ENCODE peak calls at places on chromosomes 7 and 10, in eight cellular contexts. N, C, X, Y, P, Q, J and V are unnamed samples.

GRCh38 chr7:132066776-132067175 is 509.5 kb downstream of the PLXNA4 start:
- DNase-seq in J (no peak), P (no peak), Y (peak), N (no peak), Q (no peak), X (no peak), C (no peak), V (no peak)

GRCh38 chr7:39313958-39314357 is 252.2 kb upstream of the YAE1 start:
- DNase-seq in J (no peak), N (no peak), X (peak), C (no peak), Q (no peak), P (no peak), Y (no peak), V (no peak)

GRCh38 chr7:157691521-157692155 is 354.8 kb downstream of the DNAJB6 start:
- DNase-seq in Q (no peak), J (peak), Y (no peak), P (no peak), X (no peak), C (no peak), N (no peak), V (peak)

GRCh38 chr7:79337722-79338121 is 115.7 kb downstream of the MAGI2 start:
- DNase-seq in Q (no peak), N (no peak), X (no peak), C (no peak), J (no peak), Y (no peak), P (no peak), V (no peak)

GRCh38 chr7:26729150-26729772 is 135.1 kb downstream of the SKAP2 start:
- DNase-seq in P (no peak), Q (no peak), J (no peak), C (no peak), X (no peak), Y (no peak), N (no peak), V (no peak)

GRCh38 chr10:101856626-101857025 is 13.0 kb upstream of the KCNIP2 start:
- DNase-seq in X (no peak), P (peak), N (no peak), Q (peak), J (no peak), C (no peak), Y (peak), V (peak)

GRCh38 chr7:152847491-152847890 is 87.9 kb downstream of the ACTR3B start:
- DNase-seq in Y (no peak), X (no peak), C (no peak), Q (no peak), P (no peak), J (no peak), N (no peak), V (no peak)

GRCh38 chr10:68562666-68563522 is 2.8 kb downstream of the TET1 start:
- DNase-seq in P (no peak), Y (peak), Q (peak), C (no peak), X (peak), N (no peak), J (no peak), V (no peak)

GRCh38 chr10:63116452-63117072 is 16.6 kb upstream of the NRBF2 start:
- DNase-seq in Y (no peak), N (no peak), Q (no peak), P (peak), J (no peak), X (no peak), C (no peak), V (no peak)

GRCh38 chr7:40880581-40880980 is 745.8 kb downstream of the SUGCT start:
- DNase-seq in J (no peak), Y (no peak), C (no peak), N (no peak), X (no peak), Q (no peak), P (no peak), V (no peak)

GRCh38 chr7:77393261-77393660 is 22.9 kb downstream of the GSAP start:
- DNase-seq in Y (peak), Q (peak), P (peak), X (no peak), N (peak), J (peak), C (no peak), V (no peak)

GRCh38 chr7:2903686-2904162 is 59.6 kb upstream of the GNA12 start:
- DNase-seq in P (peak), C (no peak), J (no peak), N (no peak), Y (no peak), X (no peak), Q (no peak), V (no peak)

GRCh38 chr10:103145860-103146466 is 47.1 kb downstream of the NT5C2 start:
- DNase-seq in Q (peak), P (peak), Y (peak), J (no peak), X (no peak), C (no peak), N (no peak), V (no peak)

GRCh38 chr7:131052285-131052942 is 275.3 kb upstream of the MKLN1 start:
- DNase-seq in X (no peak), N (no peak), Q (no peak), C (no peak), J (no peak), P (no peak), Y (no peak), V (no peak)

GRCh38 chr7:133436014-133436428 is 183.1 kb downstream of the EXOC4 start:
- DNase-seq in X (no peak), P (peak), Y (peak), J (no peak), Q (peak), N (no peak), C (no peak), V (no peak)

GRCh38 chr10:88094795-88095194 is 231.4 kb downstream of the PTEN start:
- DNase-seq in Q (no peak), J (no peak), Y (no peak), C (no peak), P (no peak), N (no peak), X (no peak), V (no peak)

GRCh38 chr10:71234017-71234894 is 21.9 kb downstream of the UNC5B start:
- DNase-seq in Y (no peak), X (no peak), Q (no peak), C (no peak), J (no peak), N (no peak), P (no peak), V (no peak)

GRCh38 chr7:22574756-22575517 is 74.9 kb upstream of the STEAP1B start:
- DNase-seq in N (no peak), C (no peak), Q (no peak), P (no peak), J (no peak), Y (no peak), X (no peak), V (no peak)

GRCh38 chr10:86443069-86443468 is 76.5 kb upstream of the GRID1 start:
- DNase-seq in C (no peak), J (no peak), Q (peak), P (no peak), Y (peak), N (no peak), X (no peak), V (no peak)

GRCh38 chr7:106057962-106058901 is 53.9 kb downstream of the SYPL1 start:
- DNase-seq in N (peak), X (no peak), J (peak), P (peak), Y (no peak), C (peak), Q (peak), V (no peak)

GRCh38 chr7:18700147-18700546 is 204.6 kb downstream of the HDAC9 start:
- DNase-seq in C (no peak), Y (no peak), J (no peak), N (no peak), Q (no peak), X (peak), P (peak), V (no peak)

GRCh38 chr10:22710139-22710745 is 4.1 kb downstream of the PIP4K2A start:
- DNase-seq in J (peak), C (no peak), X (no peak), N (no peak), P (no peak), Y (no peak), Q (no peak), V (no peak)

GRCh38 chr10:52210161-52210560 is 103.9 kb upstream of the DKK1 start:
- DNase-seq in Q (no peak), J (no peak), Y (no peak), P (no peak), C (no peak), N (no peak), X (no peak), V (no peak)

GRCh38 chr10:116848912-116849270 is 408 bp upstream of the ENO4 start:
- DNase-seq in X (no peak), Q (no peak), Y (no peak), N (peak), P (no peak), C (peak), J (no peak), V (no peak)

GRCh38 chr7:17408904-17409290 is 110.4 kb downstream of the AHR start:
- DNase-seq in P (peak), X (no peak), C (no peak), Q (no peak), J (no peak), N (no peak), Y (peak), V (no peak)

GRCh38 chr7:130367088-130367755 is 13.1 kb upstream of the CPA1 start:
- DNase-seq in Y (no peak), C (no peak), X (no peak), P (no peak), N (no peak), Q (no peak), J (no peak), V (no peak)

GRCh38 chr7:140697447-140698143 is 1.1 kb downstream of the NDUFB2 start:
- DNase-seq in P (no peak), C (no peak), X (no peak), J (no peak), Y (peak), N (no peak), Q (peak), V (no peak)

GRCh38 chr7:121557034-121557892 is 161.2 kb upstream of the FAM3C start:
- DNase-seq in P (no peak), N (no peak), C (no peak), Q (peak), X (no peak), Y (no peak), J (no peak), V (no peak)

GRCh38 chr10:5788969-5789368 is 24.3 kb downstream of the GDI2 start:
- DNase-seq in N (no peak), P (no peak), J (no peak), X (no peak), Y (no peak), C (no peak), Q (no peak), V (no peak)

GRCh38 chr7:6111041-6111440 is 79.9 kb downstream of the ANKRD61 start:
- DNase-seq in Y (no peak), N (no peak), Q (no peak), P (no peak), C (no peak), X (no peak), J (no peak), V (no peak)

GRCh38 chr7:6107924-6108323 is 76.7 kb downstream of the ANKRD61 start:
- DNase-seq in N (no peak), X (no peak), P (no peak), C (no peak), Y (no peak), J (no peak), Q (no peak), V (no peak)

GRCh38 chr7:6106140-6106904 is 75.1 kb downstream of the ANKRD61 start:
- DNase-seq in X (peak), Y (peak), P (peak), C (peak), Q (peak), J (no peak), N (no peak), V (no peak)
- TF ChIP-seq CTCF in X (no peak), Y (peak), P (no peak), C (peak), Q (peak), J (no peak), N (peak), V (no peak)

DNA sequence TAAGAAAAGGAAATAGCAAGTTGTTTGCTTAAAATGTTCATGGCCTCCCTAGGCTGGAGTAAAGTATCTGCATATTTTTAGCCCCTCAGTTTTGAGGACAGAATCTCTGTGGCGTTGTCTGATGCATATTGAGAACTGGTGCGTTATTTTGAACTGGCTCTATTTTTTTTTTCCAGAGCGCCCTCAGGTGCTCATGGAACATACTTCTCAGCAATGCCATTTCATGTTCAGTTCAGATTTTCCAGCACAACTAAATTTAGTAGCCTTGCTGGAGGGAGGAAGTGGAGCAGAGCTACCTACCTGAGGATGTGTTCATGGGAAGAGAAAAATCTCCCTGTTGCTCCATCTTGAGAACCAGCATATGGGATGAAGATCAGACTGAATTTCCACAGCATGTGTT is 870.5 kb downstream of the LRMDA start:
- DNase-seq in P (peak), J (no peak), N (no peak), Y (no peak), X (no peak), Q (peak), C (no peak), V (no peak)
- TF ChIP-seq CTCF in P (no peak), J (no peak), N (no peak), Y (no peak), X (peak), Q (no peak), C (no peak), V (peak)

GRCh38 chr10:46321770-46322169 is 35.0 kb downstream of the ANTXRL start:
- DNase-seq in Q (no peak), X (no peak), N (no peak), C (no peak), P (no peak), J (no peak), Y (no peak), V (no peak)
- TF ChIP-seq CTCF in Q (no peak), X (no peak), N (no peak), C (no peak), P (no peak), J (no peak), Y (no peak), V (no peak)

DNA sequence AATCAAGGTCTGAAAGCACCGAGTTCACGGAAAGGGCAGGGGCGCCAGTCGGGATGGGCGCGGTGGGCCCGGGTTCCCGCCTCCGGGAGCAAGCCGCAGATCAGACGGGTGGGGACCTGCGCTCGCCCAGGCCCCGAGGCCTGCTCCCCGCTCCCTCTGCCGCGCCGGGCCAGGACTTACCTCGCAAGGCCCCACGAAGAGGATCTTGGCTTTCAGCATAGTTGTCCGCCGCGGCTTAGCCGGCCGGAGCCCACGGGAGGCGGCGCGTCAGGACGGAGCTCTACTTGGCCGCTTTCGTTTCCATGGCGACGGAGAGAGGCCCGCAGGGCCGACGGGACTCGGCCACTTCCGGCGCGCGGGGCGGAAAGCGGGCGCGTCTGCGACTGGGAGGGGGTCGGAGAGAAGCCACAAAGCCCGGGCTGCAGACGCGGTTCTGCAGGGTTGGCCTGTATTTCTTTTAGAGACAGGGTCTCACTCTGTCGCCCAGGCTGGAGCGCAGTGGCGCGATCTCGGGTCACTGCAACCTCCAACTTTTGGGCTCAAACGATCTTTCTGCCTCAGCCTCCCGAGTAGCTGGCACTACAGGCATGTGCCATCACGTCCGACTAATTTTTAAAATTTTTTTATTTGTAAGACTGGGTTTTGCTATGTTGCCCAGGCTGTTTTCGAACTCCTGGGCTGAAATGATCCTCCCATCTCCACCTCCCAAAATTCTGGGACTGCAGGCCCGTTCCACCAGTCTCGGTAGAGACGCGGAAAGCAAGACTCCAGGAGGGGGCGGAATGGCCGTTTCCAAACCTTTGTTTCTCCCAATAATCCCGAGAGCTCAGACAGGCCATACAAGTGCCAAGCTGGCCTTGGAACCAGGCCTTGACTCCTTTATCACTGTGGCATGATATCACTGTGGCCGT is at the start of gene IFT22:
- DNase-seq in X (peak), Q (peak), Y (peak), P (peak), N (peak), J (peak), C (peak), V (peak)
- TF ChIP-seq CTCF in X (peak), Q (peak), Y (peak), P (peak), N (peak), J (no peak), C (peak), V (peak)

GRCh38 chr7:104552102-104552501 is 223.7 kb downstream of the LHFPL3 start:
- DNase-seq in C (peak), N (peak), P (peak), Y (peak), J (no peak), Q (peak), X (peak), V (no peak)

GRCh38 chr7:104550362-104550761 is 222.0 kb downstream of the LHFPL3 start:
- DNase-seq in N (no peak), X (no peak), P (peak), Q (no peak), Y (no peak), C (no peak), J (no peak), V (no peak)

GRCh38 chr7:104551226-104551625 is 222.8 kb downstream of the LHFPL3 start:
- DNase-seq in Q (no peak), Y (no peak), C (no peak), P (no peak), J (no peak), X (no peak), N (no peak), V (no peak)

GRCh38 chr7:104553074-104553473 is 224.7 kb downstream of the LHFPL3 start:
- DNase-seq in J (no peak), Y (no peak), C (no peak), P (peak), X (no peak), N (no peak), Q (peak), V (no peak)

DNA sequence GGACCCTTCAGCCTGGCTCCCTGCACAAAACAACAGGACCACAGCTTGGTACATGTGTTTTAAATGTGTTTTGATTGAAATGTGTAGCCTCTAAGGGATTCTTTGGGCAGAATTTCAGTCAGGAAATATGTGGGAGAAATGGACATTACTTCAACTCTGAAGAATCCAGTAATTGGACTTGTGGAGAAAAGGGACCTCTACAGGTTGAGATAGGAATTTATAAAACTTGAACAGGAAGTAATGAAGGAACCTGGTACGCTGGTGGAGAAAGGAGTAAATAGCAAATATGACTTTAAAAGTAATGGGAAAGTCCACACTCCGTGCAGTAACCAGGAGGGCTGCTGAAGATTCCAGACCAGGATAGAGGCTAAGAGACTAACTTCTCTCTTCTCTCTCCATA is 220.5 kb downstream of the LHFPL3 start:
- DNase-seq in Q (peak), X (peak), P (peak), N (no peak), Y (no peak), C (no peak), J (no peak), V (no peak)
- TF ChIP-seq CTCF in Q (no peak), X (peak), P (peak), N (no peak), Y (no peak), C (no peak), J (no peak), V (peak)

GRCh38 chr7:664402-664775 is 62.1 kb upstream of the DNAAF5 start:
- DNase-seq in Q (no peak), N (no peak), P (no peak), C (no peak), J (no peak), X (no peak), Y (no peak), V (no peak)

GRCh38 chr7:665251-665650 is 61.2 kb upstream of the DNAAF5 start:
- DNase-seq in P (no peak), N (no peak), X (no peak), J (no peak), C (no peak), Y (peak), Q (no peak), V (no peak)

GRCh38 chr7:668139-668871 is 58.2 kb upstream of the DNAAF5 start:
- DNase-seq in P (no peak), X (no peak), Y (peak), Q (no peak), C (peak), N (no peak), J (no peak), V (no peak)

GRCh38 chr7:666454-667292 is 59.8 kb upstream of the DNAAF5 start:
- DNase-seq in Y (no peak), Q (no peak), N (no peak), P (no peak), J (no peak), X (no peak), C (no peak), V (no peak)

GRCh38 chr7:665751-666453 is 60.6 kb upstream of the DNAAF5 start:
- DNase-seq in P (no peak), X (peak), Q (no peak), J (no peak), C (no peak), N (no peak), Y (no peak), V (no peak)
- TF ChIP-seq CTCF in P (no peak), X (peak), Q (no peak), J (no peak), C (no peak), N (no peak), Y (no peak), V (no peak)

DNA sequence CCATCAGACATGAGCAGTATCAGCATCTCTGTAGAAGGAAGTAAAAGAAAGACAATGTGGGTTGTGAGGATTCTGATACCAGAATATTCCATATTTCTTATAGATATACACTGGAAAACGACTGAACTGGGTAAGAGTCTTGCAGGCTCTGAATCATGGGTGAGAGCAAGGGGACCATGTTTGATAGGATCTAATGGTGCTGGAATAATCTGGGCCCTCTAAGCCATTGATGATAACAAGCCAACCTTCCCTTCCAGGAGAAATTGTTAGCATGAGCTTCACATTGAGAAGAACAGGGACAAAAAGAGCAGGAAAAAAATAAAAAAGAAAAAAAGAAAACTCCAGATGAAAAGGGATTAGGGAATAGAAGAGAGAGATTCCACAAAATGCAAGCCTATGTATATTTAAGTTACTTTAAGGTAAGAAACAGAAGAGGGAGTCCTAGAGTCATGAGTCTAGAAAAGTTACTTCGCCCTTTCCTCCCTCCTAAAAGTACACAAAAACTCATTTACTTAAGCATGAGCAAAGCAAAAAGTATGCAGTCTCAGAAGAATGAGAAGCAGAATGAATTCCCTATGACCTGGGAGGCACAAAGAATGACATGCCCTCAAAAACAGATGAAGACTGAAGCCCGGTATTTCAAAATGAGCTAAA is 181.9 kb downstream of the TMEM26 start:
- DNase-seq in J (no peak), Q (peak), C (no peak), X (peak), N (no peak), Y (peak), P (peak), V (no peak)
- TF ChIP-seq CTCF in J (no peak), Q (peak), C (peak), X (peak), N (no peak), Y (peak), P (peak), V (no peak)